ENCODE peak calls at places on chromosomes 2 and 18, in seven cellular contexts. Q, W, S, V, P, L and E are unnamed samples.

GRCh38 chr18:10353791-10354190 is 100.6 kb upstream of the APCDD1 start:
- DNase-seq in Q (no peak), W (no peak), S (no peak), V (no peak), P (no peak), L (no peak), E (no peak)

GRCh38 chr18:30358545-30358944 is 684.0 kb downstream of the DSC3 start:
- DNase-seq in Q (no peak), W (no peak), S (no peak), V (no peak), P (no peak), L (no peak), E (no peak)

GRCh38 chr2:236133410-236134012 is 34.7 kb downstream of the GBX2 start:
- DNase-seq in Q (no peak), W (no peak), S (peak; percentile 35), V (no peak), P (no peak), L (no peak), E (no peak)

GRCh38 chr18:36835927-36836326 is 7.0 kb downstream of the KIAA1328 start:
- DNase-seq in Q (no peak), W (no peak), S (no peak), V (no peak), P (no peak), L (no peak), E (no peak)

GRCh38 chr2:32418777-32419176 is 62.0 kb downstream of the BIRC6 start:
- DNase-seq in Q (no peak), W (no peak), S (no peak), V (no peak), P (no peak), L (no peak), E (no peak)

GRCh38 chr18:76505611-76506010 is 10.6 kb upstream of the ZNF516 start:
- DNase-seq in Q (no peak), W (no peak), S (no peak), V (no peak), P (no peak), L (no peak), E (no peak)

GRCh38 chr2:47653909-47654789 is 128.8 kb upstream of the MSH6 start:
- DNase-seq in Q (no peak), W (no peak), S (no peak), V (no peak), P (no peak), L (peak; percentile 46), E (no peak)

GRCh38 chr2:67526283-67526682 is 129.2 kb downstream of the ETAA1 start:
- DNase-seq in Q (no peak), W (no peak), S (no peak), V (no peak), P (no peak), L (no peak), E (no peak)

GRCh38 chr2:162968306-162968705 is 129.7 kb upstream of the KCNH7 start:
- DNase-seq in Q (no peak), W (no peak), S (no peak), V (no peak), P (no peak), L (no peak), E (no peak)

GRCh38 chr2:29561241-29562027 is 360.0 kb downstream of the ALK start:
- DNase-seq in Q (no peak), W (no peak), S (no peak), V (no peak), P (no peak), L (no peak), E (no peak)

GRCh38 chr2:102070058-102070642 is 72.4 kb upstream of the IL1R1 start:
- DNase-seq in Q (peak; percentile 96), W (no peak), S (peak; percentile 74), V (no peak), P (peak; percentile 86), L (peak; percentile 72), E (no peak)

GRCh38 chr18:36544036-36544725 is 246.7 kb downstream of the FHOD3 start:
- DNase-seq in Q (peak; percentile 91), W (no peak), S (peak; percentile 55), V (no peak), P (no peak), L (no peak), E (no peak)

GRCh38 chr2:143708682-143709081 is 579.5 kb downstream of the ARHGAP15 start:
- DNase-seq in Q (no peak), W (no peak), S (no peak), V (no peak), P (peak; percentile 28), L (no peak), E (no peak)

GRCh38 chr2:2107140-2107539 is 223.9 kb downstream of the MYT1L start:
- DNase-seq in Q (no peak), W (no peak), S (no peak), V (no peak), P (no peak), L (no peak), E (no peak)

GRCh38 chr2:242075163-242075562 is 205.6 kb downstream of the RTP5 start:
- DNase-seq in Q (no peak), W (no peak), S (no peak), V (no peak), P (no peak), L (no peak), E (no peak)

GRCh38 chr2:132593171-132593570 is 76.8 kb downstream of the LYPD1 start:
- DNase-seq in Q (no peak), W (no peak), S (no peak), V (no peak), P (no peak), L (no peak), E (no peak)

GRCh38 chr18:26504831-26505230 is 43.5 kb downstream of the KCTD1 start:
- DNase-seq in Q (no peak), W (no peak), S (no peak), V (no peak), P (no peak), L (no peak), E (no peak)

GRCh38 chr2:117921520-117921919 is 92.3 kb downstream of the CCDC93 start:
- DNase-seq in Q (no peak), W (no peak), S (no peak), V (no peak), P (no peak), L (no peak), E (no peak)
- H3K27ac ChIP-seq in Q (no peak overlapping the region), W (no peak overlapping the region), S (no peak overlapping the region), V (no peak overlapping the region), P (no peak overlapping the region), L (no peak overlapping the region), E (no peak overlapping the region)

DNA sequence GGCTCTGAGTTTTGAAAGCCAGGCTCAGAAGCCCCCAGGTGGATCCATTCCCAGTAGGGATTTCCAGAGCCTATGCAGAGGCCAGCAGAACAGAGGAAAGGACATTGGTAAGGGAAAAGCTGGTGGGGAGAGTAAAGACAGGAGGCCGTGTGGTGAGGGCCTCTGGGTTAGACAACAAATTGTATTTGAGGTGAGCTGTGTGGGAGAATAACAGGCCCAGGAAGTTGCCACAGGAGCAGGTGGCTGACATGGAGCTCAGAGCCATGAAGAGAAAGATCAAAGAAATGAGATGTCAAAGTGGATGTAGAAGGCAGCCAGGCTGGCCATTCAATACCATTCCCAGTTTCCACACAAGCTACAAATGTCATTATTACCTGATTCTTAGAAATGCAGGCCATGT is 8.8 kb downstream of the BUB1 start:
- DNase-seq in Q (no peak), W (no peak), S (no peak), V (no peak), P (no peak), L (no peak), E (no peak)
- H3K27ac ChIP-seq in Q (no peak overlapping the region), W (no peak overlapping the region), S (no peak overlapping the region), V (no peak overlapping the region), P (no peak overlapping the region), L (no peak overlapping the region), E (no peak overlapping the region)

DNA sequence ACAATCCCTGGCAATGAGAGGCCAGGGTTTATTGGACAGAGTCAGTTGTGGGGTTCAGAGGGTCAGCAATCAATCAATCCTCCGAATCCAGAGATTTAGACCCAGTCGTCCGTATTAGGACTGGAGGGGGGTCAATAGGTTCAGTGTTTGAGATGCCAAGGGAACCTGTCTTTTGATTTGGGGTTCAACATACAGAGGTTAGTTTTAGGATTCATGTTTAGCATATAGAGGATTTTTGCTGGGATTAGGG is 292 bp downstream of the GMPPA start:
- DNase-seq in Q (no peak), W (no peak), S (no peak), V (no peak), P (no peak), L (no peak), E (no peak)
- H3K27ac ChIP-seq in Q (no peak overlapping the region), W (peak overlapping the region; percentile 79), S (peak overlapping the region; percentile 93), V (peak overlapping the region; percentile 94), P (peak overlapping the region; percentile 98), L (peak overlapping the region; percentile 99), E (peak overlapping the region; percentile 70)

GRCh38 chr2:219624565-219624964 is 2.9 kb upstream of the SLC4A3 start:
- DNase-seq in Q (no peak), W (no peak), S (no peak), V (peak; percentile 64), P (no peak), L (no peak), E (no peak)

GRCh38 chr2:219625179-219625578 is 2.3 kb upstream of the SLC4A3 start:
- DNase-seq in Q (no peak), W (no peak), S (no peak), V (peak; percentile 45), P (no peak), L (no peak), E (no peak)

GRCh38 chr2:219619235-219619634 is 8.2 kb upstream of the SLC4A3 start:
- DNase-seq in Q (no peak), W (no peak), S (no peak), V (no peak), P (no peak), L (no peak), E (no peak)

GRCh38 chr2:219620546-219620945 is 6.9 kb upstream of the SLC4A3 start:
- DNase-seq in Q (no peak), W (no peak), S (no peak), V (no peak), P (no peak), L (no peak), E (no peak)

GRCh38 chr2:219622472-219622871 is 5.0 kb upstream of the SLC4A3 start:
- DNase-seq in Q (no peak), W (no peak), S (no peak), V (no peak), P (no peak), L (no peak), E (no peak)
- H3K27ac ChIP-seq in Q (no peak overlapping the region), W (no peak overlapping the region), S (no peak overlapping the region), V (no peak overlapping the region), P (no peak overlapping the region), L (no peak overlapping the region), E (no peak overlapping the region)